ENCODE peak calls at places on chromosomes 5 and 9, in five cellular contexts. Z is mucosa of gallbladder, H is neural crest cell, O is globus pallidus, K is HFF-Myc. Q is an unnamed sample.

GRCh38 chr9:10204276-10204675 is 408.5 kb downstream of the PTPRD start:
- DNase-seq in O (no peak), K (no peak), Z (no peak), H (no peak), Q (no peak)

GRCh38 chr5:103620851-103621547 is 58.4 kb upstream of the NUDT12 start:
- DNase-seq in Z (no peak), O (no peak), H (no peak), K (no peak), Q (no peak)

GRCh38 chr5:134568761-134569725 is 43.6 kb downstream of the JADE2 start:
- DNase-seq in O (peak), K (no peak), Z (peak), H (peak), Q (no peak)

GRCh38 chr9:84169240-84169639 is 171.3 kb downstream of the SLC28A3 start:
- DNase-seq in O (no peak), K (no peak), Z (no peak), H (no peak), Q (no peak)

GRCh38 chr9:12822111-12822510 is 47.3 kb downstream of the LURAP1L start:
- DNase-seq in Z (no peak), O (no peak), H (no peak), K (no peak), Q (no peak)

GRCh38 chr9:96854877-96855273 is 561 bp upstream of the ZNF782 start:
- DNase-seq in K (no peak), H (no peak), Z (no peak), O (no peak), Q (no peak)

GRCh38 chr5:386432-387341 is 56.3 kb upstream of the EXOC3 start:
- DNase-seq in K (no peak), Z (peak), O (no peak), H (no peak), Q (no peak)

GRCh38 chr5:14834584-14835540 is 36.7 kb downstream of the ANKH start:
- DNase-seq in O (no peak), H (no peak), Z (no peak), K (no peak), Q (no peak)

GRCh38 chr5:101663543-101663942 is 632.5 kb downstream of the SLCO4C1 start:
- DNase-seq in O (no peak), H (no peak), K (no peak), Z (no peak), Q (no peak)

GRCh38 chr5:10649518-10650410 is 85.9 kb downstream of the ANKRD33B start:
- DNase-seq in O (no peak), H (no peak), Z (no peak), K (no peak), Q (peak)

GRCh38 chr9:79300153-79300552 is 271.6 kb upstream of the TLE4 start:
- DNase-seq in O (no peak), H (no peak), Z (no peak), K (no peak), Q (no peak)

GRCh38 chr5:168353216-168353957 is 61.9 kb downstream of the WWC1 start:
- DNase-seq in Z (peak), H (no peak), K (no peak), O (no peak), Q (no peak)

GRCh38 chr9:69898714-69899209 is 78.1 kb downstream of the CFAP95 start:
- DNase-seq in O (peak), H (no peak), K (peak), Z (no peak), Q (no peak)